ENCODE peak calls at places on chromosomes 5 and 9, in nine cellular contexts. S is H54, J is stomach, B is HepG2, T is A549, U is ovary, E is Peyer's patch, L is IMR-90, K is adrenal gland. A is an unnamed sample.
A peak's percentile ranks its signal among the peaks of the same experiment; 100 is the strongest.

GRCh38 chr5:56492812-56493211 is 259.7 kb upstream of the ANKRD55 start:
- DNase-seq in S (no peak), J (no peak), B (no peak), T (no peak), U (no peak), E (no peak), L (no peak), K (no peak), A (no peak)

GRCh38 chr5:154197801-154198461 is 7.4 kb downstream of the GALNT10 start:
- DNase-seq in S (peak; percentile 64), J (peak; percentile 57), B (peak; percentile 44), T (peak; percentile 35), U (no peak), E (no peak), L (peak; percentile 35), K (no peak), A (no peak)

GRCh38 chr9:34717996-34718614 is 8.2 kb upstream of the CCL21 start:
- DNase-seq in S (no peak), J (no peak), B (no peak), T (no peak), U (no peak), E (no peak), L (peak; percentile 3), K (peak; percentile 51), A (no peak)

GRCh38 chr5:118371973-118372650 is 616.2 kb downstream of the DTWD2 start:
- DNase-seq in S (no peak), J (no peak), B (no peak), T (no peak), U (peak; percentile 14), E (no peak), L (no peak), K (no peak), A (no peak)

GRCh38 chr5:17203329-17204132 is 13.9 kb upstream of the BASP1 start:
- DNase-seq in S (peak; percentile 52), J (no peak), B (peak; percentile 41), T (peak; percentile 72), U (peak; percentile 19), E (no peak), L (peak; percentile 86), K (no peak), A (peak; percentile 64)

GRCh38 chr9:72628191-72628590 is 106.8 kb downstream of the TMC1 start:
- DNase-seq in S (no peak), J (no peak), B (no peak), T (no peak), U (no peak), E (no peak), L (no peak), K (no peak), A (no peak)

GRCh38 chr5:127804886-127805426 is 101.8 kb downstream of the CCDC192 start:
- DNase-seq in S (no peak), J (no peak), B (no peak), T (no peak), U (no peak), E (no peak), L (peak; percentile 61), K (no peak), A (no peak)

GRCh38 chr9:109903515-109904138 is 123.6 kb downstream of the PALM2AKAP2 start:
- DNase-seq in S (peak; percentile 68), J (peak; percentile 57), B (peak; percentile 71), T (peak; percentile 64), U (peak; percentile 39), E (no peak), L (peak; percentile 83), K (peak; percentile 55), A (peak; percentile 77)

GRCh38 chr9:4305586-4305985 is 5.7 kb upstream of the GLIS3 start:
- DNase-seq in S (no peak), J (no peak), B (no peak), T (no peak), U (no peak), E (no peak), L (no peak), K (no peak), A (no peak)

GRCh38 chr5:429453-430188 is 13.4 kb upstream of the EXOC3 start:
- DNase-seq in S (no peak), J (peak; percentile 23), B (no peak), T (no peak), U (peak; percentile 76), E (peak; percentile 67), L (peak; percentile 62), K (no peak), A (peak; percentile 63)

GRCh38 chr9:91775011-91775707 is 174.9 kb downstream of the ROR2 start:
- DNase-seq in S (peak; percentile 85), J (peak; percentile 80), B (peak; percentile 43), T (peak; percentile 75), U (peak; percentile 62), E (peak; percentile 62), L (peak; percentile 58), K (peak; percentile 65), A (peak; percentile 87)

GRCh38 chr9:125233678-125234077 is 7.5 kb downstream of the HSPA5 start:
- DNase-seq in S (peak; percentile 91), J (no peak), B (no peak), T (peak; percentile 40), U (no peak), E (no peak), L (peak; percentile 100), K (peak; percentile 41), A (no peak)

GRCh38 chr5:126965061-126965475 is 65.3 kb downstream of the MARCHF3 start:
- DNase-seq in S (no peak), J (no peak), B (no peak), T (no peak), U (no peak), E (no peak), L (peak; percentile 97), K (no peak), A (no peak)

GRCh38 chr5:79976759-79977515 is 14.1 kb downstream of the MTX3 start:
- DNase-seq in S (no peak), J (no peak), B (no peak), T (no peak), U (no peak), E (no peak), L (peak; percentile 44), K (no peak), A (no peak)

GRCh38 chr5:135392256-135392655 is 6.8 kb downstream of the MACROH2A1 start:
- DNase-seq in S (peak; percentile 30), J (no peak), B (no peak), T (no peak), U (no peak), E (no peak), L (peak; percentile 88), K (peak; percentile 43), A (no peak)

GRCh38 chr9:137781906-137782585 is 95.5 kb upstream of the CACNA1B start:
- DNase-seq in S (no peak), J (no peak), B (no peak), T (no peak), U (no peak), E (no peak), L (no peak), K (no peak), A (peak; percentile 43)

GRCh38 chr5:90307386-90308181 is 102.0 kb downstream of the CETN3 start:
- DNase-seq in S (no peak), J (no peak), B (no peak), T (no peak), U (no peak), E (no peak), L (no peak), K (no peak), A (no peak)

GRCh38 chr9:36091028-36091953 is 45.2 kb upstream of the GLIPR2 start:
- DNase-seq in S (no peak), J (peak; percentile 57), B (peak; percentile 63), T (no peak), U (peak; percentile 13), E (no peak), L (peak; percentile 96), K (peak; percentile 20), A (no peak)

GRCh38 chr5:140344683-140345423 is 1.6 kb downstream of the HBEGF start:
- DNase-seq in S (peak; percentile 90), J (peak; percentile 53), B (no peak), T (peak; percentile 61), U (no peak), E (peak; percentile 68), L (peak; percentile 57), K (peak; percentile 64), A (no peak)

GRCh38 chr9:137758067-137758466 is 119.5 kb upstream of the CACNA1B start:
- DNase-seq in S (no peak), J (no peak), B (no peak), T (no peak), U (no peak), E (no peak), L (no peak), K (no peak), A (peak; percentile 38)

GRCh38 chr9:123322771-123323481 is 33.1 kb upstream of the CRB2 start:
- DNase-seq in S (no peak), J (no peak), B (no peak), T (no peak), U (no peak), E (no peak), L (no peak), K (no peak), A (no peak)
- TF ChIP-seq POLR2A in S (no peak), J (no peak), B (no peak), T (no peak), U (no peak), E (no peak), L (no peak), K (no peak), A (no peak)

GRCh38 chr5:76402880-76403712 is at the start of gene IQGAP2:
- DNase-seq in S (peak; percentile 44), J (peak; percentile 83), B (peak; percentile 50), T (peak; percentile 85), U (peak; percentile 79), E (peak; percentile 90), L (peak; percentile 34), K (peak; percentile 75), A (peak; percentile 77)
- TF ChIP-seq POLR2A in S (no peak), J (no peak), B (peak; percentile 71), T (no peak), U (no peak), E (peak; percentile 47), L (no peak), K (peak; percentile 48), A (no peak)

DNA sequence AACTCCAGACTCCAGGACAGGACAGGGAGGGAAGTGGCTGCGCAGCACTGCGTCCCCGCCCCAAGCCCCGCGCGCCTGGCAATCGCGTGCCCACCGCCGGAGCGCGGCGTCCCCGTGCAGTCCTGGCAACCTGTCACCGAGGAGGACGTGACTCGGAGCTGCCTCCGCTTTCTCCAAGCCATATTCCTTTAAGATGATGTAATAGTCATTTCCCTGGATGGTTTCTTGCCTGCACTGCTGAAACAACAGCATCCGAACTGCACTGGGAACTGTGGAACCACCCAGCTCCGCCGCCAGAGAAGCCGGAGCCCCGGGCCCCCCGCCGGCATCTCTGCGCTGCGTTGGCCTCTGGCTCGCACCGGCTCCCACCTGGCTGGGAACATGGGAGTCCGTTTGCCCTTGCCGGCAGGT is 34.5 kb downstream of the KCTD16 start:
- DNase-seq in S (peak; percentile 24), J (no peak), B (no peak), T (no peak), U (no peak), E (no peak), L (peak; percentile 50), K (no peak), A (no peak)
- TF ChIP-seq POLR2A in S (peak; percentile 20), J (no peak), B (no peak), T (no peak), U (no peak), E (no peak), L (no peak), K (no peak), A (no peak)

DNA sequence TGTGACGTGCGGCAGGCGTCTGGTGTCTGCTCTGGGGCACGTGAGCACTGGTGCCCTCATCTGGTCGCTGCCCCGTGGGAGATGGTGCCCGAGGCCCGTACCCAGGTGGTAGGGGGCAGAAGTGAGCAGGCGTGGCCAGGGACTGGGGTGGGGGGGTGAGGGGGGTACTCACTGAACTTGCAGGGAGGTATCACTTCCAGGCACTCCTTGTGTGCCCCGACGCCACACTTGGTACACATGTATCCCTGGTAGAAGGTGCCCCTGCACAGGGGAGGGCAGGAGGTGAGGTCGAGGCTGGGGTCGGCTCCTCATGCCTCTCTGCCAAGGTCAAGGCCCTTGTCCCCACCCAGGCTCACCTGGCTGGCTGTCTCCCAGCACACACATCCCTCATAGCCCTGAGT is 45.2 kb upstream of the SARDH start:
- DNase-seq in S (no peak), J (no peak), B (no peak), T (no peak), U (no peak), E (no peak), L (no peak), K (no peak), A (no peak)
- TF ChIP-seq POLR2A in S (no peak), J (no peak), B (no peak), T (no peak), U (no peak), E (no peak), L (no peak), K (no peak), A (no peak)

A was measured in sigmoid colon.